ENCODE peak calls at places on chromosomes 6 and 20, in six cellular contexts. K is neural crest cell, D is WTC11, A is pancreas, R is Caco-2, Y is Peyer's patch. B is an unnamed sample.

GRCh38 chr6:166910601-166911000 is 45.7 kb downstream of the RNASET2 start:
- DNase-seq in K (no peak), D (no peak), A (no peak), R (no peak), Y (no peak), B (no peak)

GRCh38 chr6:20712011-20712410 is 177.8 kb downstream of the CDKAL1 start:
- DNase-seq in K (no peak), D (no peak), A (no peak), R (no peak), Y (no peak), B (no peak)

GRCh38 chr6:15351631-15352030 is 105.8 kb downstream of the JARID2 start:
- DNase-seq in K (no peak), D (no peak), A (no peak), R (no peak), Y (no peak), B (no peak)

GRCh38 chr6:683742-684440 is 9.0 kb downstream of the EXOC2 start:
- DNase-seq in K (peak; percentile 40), D (peak; percentile 76), A (no peak), R (peak; percentile 5), Y (no peak), B (no peak)

GRCh38 chr6:37539706-37540352 is 40.1 kb upstream of the CCDC167 start:
- DNase-seq in K (no peak), D (no peak), A (no peak), R (no peak), Y (no peak), B (no peak)

GRCh38 chr6:3727593-3728108 is 23.9 kb downstream of the PXDC1 start:
- DNase-seq in K (no peak), D (no peak), A (no peak), R (no peak), Y (peak; percentile 16), B (no peak)

GRCh38 chr6:8819446-8819845 is 384.1 kb upstream of the SLC35B3 start:
- DNase-seq in K (no peak), D (no peak), A (no peak), R (peak; percentile 53), Y (no peak), B (no peak)

GRCh38 chr20:45098096-45098773 is 2.7 kb downstream of the KCNS1 start:
- DNase-seq in K (peak; percentile 38), D (peak; percentile 81), A (peak; percentile 29), R (no peak), Y (no peak), B (no peak)

GRCh38 chr6:34152806-34153565 is 7.1 kb upstream of the GRM4 start:
- DNase-seq in K (no peak), D (peak; percentile 10), A (no peak), R (no peak), Y (no peak), B (peak; percentile 36)

GRCh38 chr6:168988801-168989200 is 264.8 kb downstream of the THBS2 start:
- DNase-seq in K (no peak), D (no peak), A (no peak), R (no peak), Y (no peak), B (no peak)

GRCh38 chr6:79584332-79584731 is 46.8 kb upstream of the SH3BGRL2 start:
- DNase-seq in K (no peak), D (no peak), A (no peak), R (no peak), Y (no peak), B (no peak)

GRCh38 chr20:48040491-48040890 is 255.2 kb upstream of the SULF2 start:
- DNase-seq in K (no peak), D (no peak), A (no peak), R (no peak), Y (no peak), B (no peak)

GRCh38 chr6:157867981-157868380 is 44.9 kb downstream of the SNX9 start:
- DNase-seq in K (no peak), D (no peak), A (no peak), R (no peak), Y (no peak), B (no peak)

GRCh38 chr20:46962452-46963195 is 68.0 kb downstream of the EYA2 start:
- DNase-seq in K (no peak), D (no peak), A (no peak), R (no peak), Y (no peak), B (no peak)

GRCh38 chr20:48597521-48598302 is 230.1 kb downstream of the PREX1 start:
- DNase-seq in K (no peak), D (peak; percentile 5), A (no peak), R (no peak), Y (peak; percentile 40), B (no peak)

GRCh38 chr6:5484692-5485091 is 223.4 kb downstream of the FARS2 start:
- DNase-seq in K (no peak), D (no peak), A (no peak), R (no peak), Y (no peak), B (no peak)

GRCh38 chr6:143581835-143582480 is 70.4 kb upstream of the FUCA2 start:
- DNase-seq in K (no peak), D (no peak), A (no peak), R (no peak), Y (no peak), B (no peak)

GRCh38 chr6:3447005-3447404 is 9.8 kb downstream of the SLC22A23 start:
- DNase-seq in K (no peak), D (no peak), A (no peak), R (no peak), Y (no peak), B (no peak)

GRCh38 chr6:53309059-53309896 is 39.5 kb downstream of the ELOVL5 start:
- DNase-seq in K (no peak), D (no peak), A (no peak), R (peak; percentile 24), Y (no peak), B (no peak)

GRCh38 chr6:44926556-44926955 is 401.6 kb upstream of the RUNX2 start:
- DNase-seq in K (no peak), D (no peak), A (no peak), R (no peak), Y (no peak), B (no peak)

GRCh38 chr20:19348582-19348981 is 136.1 kb downstream of the SLC24A3 start:
- DNase-seq in K (no peak), D (no peak), A (no peak), R (no peak), Y (no peak), B (no peak)

GRCh38 chr6:71678081-71678480 is 208.3 kb upstream of the RIMS1 start:
- DNase-seq in K (no peak), D (no peak), A (no peak), R (no peak), Y (no peak), B (no peak)

GRCh38 chr6:125231574-125232343 is 70.0 kb downstream of the HDDC2 start:
- DNase-seq in K (no peak), D (no peak), A (no peak), R (no peak), Y (no peak), B (no peak)

GRCh38 chr6:42783876-42784738 is 2.3 kb downstream of the BICRAL start:
- DNase-seq in K (no peak), D (no peak), A (no peak), R (no peak), Y (no peak), B (no peak)

GRCh38 chr6:27332692-27333641 is 20.9 kb upstream of the POM121L2 start:
- DNase-seq in K (peak; percentile 22), D (peak; percentile 55), A (no peak), R (peak; percentile 42), Y (no peak), B (no peak)

GRCh38 chr20:38187512-38187911 is 22.4 kb upstream of the TGM2 start:
- DNase-seq in K (no peak), D (peak; percentile 47), A (no peak), R (peak; percentile 49), Y (no peak), B (no peak)
- TF ChIP-seq CTCF in K (no peak), D (no peak), A (no peak), R (peak; percentile 33), Y (no peak), B (no peak)

DNA sequence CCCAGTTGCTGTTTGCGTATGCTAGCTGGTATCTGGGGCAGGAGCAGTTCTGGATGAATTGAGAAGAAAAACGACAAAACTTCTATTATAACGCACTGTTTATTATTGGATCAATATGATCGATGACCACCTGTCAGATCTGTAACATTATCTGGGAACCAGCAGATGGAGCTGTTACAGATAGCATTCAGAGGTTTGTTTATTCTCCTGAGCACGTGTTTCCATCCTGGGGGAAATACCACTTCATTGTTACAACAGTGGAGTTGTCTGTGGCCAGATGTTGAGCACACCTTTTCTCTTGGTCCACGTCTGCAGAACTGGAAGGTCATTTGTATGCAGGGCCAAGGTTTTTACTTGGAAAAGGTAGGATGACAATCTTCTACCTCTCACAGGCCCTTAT is 16.0 kb upstream of the NKX2-2 start:
- DNase-seq in K (no peak), D (no peak), A (no peak), R (peak; percentile 24), Y (no peak), B (no peak)
- TF ChIP-seq CTCF in K (peak; percentile 63), D (peak; percentile 25), A (no peak), R (peak; percentile 61), Y (no peak), B (no peak)

GRCh38 chr6:110980648-110981047 is 1.2 kb upstream of the RPF2 start:
- DNase-seq in K (no peak), D (no peak), A (no peak), R (no peak), Y (no peak), B (no peak)

GRCh38 chr6:110979565-110980096 is 2.2 kb upstream of the RPF2 start:
- DNase-seq in K (no peak), D (no peak), A (no peak), R (no peak), Y (no peak), B (no peak)

GRCh38 chr6:110976575-110976974 is 5.3 kb upstream of the RPF2 start:
- DNase-seq in K (no peak), D (no peak), A (no peak), R (no peak), Y (no peak), B (no peak)

DNA sequence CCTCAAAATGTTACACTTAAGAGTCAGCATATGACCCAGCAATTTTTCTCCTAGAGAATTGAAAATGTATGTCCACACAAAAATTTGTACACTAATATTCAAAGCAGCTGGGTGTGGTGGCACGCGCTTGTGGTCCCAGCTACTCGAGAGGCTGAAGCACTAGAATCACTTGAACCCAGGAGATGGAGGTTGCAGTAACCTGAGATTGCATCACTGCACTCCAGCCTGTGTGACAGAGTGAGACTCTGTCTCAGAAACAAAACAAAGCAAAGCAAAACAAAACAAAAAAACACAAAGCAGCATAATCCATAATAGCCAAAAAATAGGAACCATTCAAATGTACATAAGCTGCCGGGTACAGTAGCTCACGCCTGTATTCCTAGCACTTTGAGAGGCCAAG is 1.6 kb upstream of the RPF2 start:
- DNase-seq in K (no peak), D (no peak), A (no peak), R (no peak), Y (no peak), B (no peak)
- TF ChIP-seq CTCF in K (no peak), D (no peak), A (no peak), R (no peak), Y (no peak), B (no peak)

DNA sequence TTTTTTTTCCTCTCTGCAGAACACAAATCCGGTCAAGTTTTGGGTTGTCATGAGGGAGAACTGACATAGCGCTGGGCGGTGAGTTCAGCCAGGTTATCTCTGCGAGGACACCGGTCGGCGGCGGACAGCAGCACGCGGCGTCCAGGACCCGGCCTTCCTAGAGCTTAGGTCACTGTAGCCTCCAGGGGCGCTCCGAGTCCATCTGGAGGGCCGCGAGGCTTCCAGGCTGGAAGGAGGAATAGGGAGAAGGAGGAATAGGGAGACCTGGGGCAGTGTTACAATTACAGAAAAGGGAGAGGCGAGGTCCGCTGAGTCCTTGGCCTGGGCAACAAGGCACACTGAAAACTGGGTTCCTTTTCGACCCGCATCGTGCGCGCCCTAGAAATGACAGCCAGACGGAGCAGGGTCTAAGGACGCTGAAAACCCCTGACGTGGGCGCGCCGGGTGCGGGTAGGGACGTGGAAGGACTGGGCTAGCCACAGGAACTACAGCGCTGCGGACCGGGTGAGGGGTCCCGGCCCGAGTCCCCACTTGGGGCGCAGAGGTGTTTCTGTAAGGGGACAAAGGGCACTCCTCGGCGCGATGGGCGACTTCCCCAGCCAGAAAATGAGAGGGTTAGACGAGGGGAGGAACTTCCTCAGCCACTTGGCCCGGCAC is 536 bp upstream of the FNDC1 start:
- DNase-seq in K (peak; percentile 61), D (peak; percentile 79), A (no peak), R (no peak), Y (no peak), B (no peak)
- TF ChIP-seq CTCF in K (peak; percentile 38), D (peak; percentile 32), A (no peak), R (no peak), Y (no peak), B (no peak)

B was measured in CD14-positive monocyte.